ENCODE peak calls at places on chromosomes 4 and X, in ten cellular contexts. X, C, F, P, R, Q, W, S, B and H are unnamed samples.

GRCh38 chrX:134684956-134685355 is 26.7 kb upstream of the PLAC1 start:
- DNase-seq in X (no peak), C (no peak), F (no peak), P (no peak), R (no peak), Q (no peak), W (no peak), S (no peak), B (no peak), H (no peak)

GRCh38 chr4:21470531-21470930 is 478.0 kb downstream of the KCNIP4 start:
- DNase-seq in X (peak), C (no peak), F (no peak), P (no peak), R (peak), Q (peak), W (no peak), S (no peak), B (no peak), H (peak)

GRCh38 chrX:77446029-77446585 is 1.1 kb upstream of the FGF16 start:
- DNase-seq in X (no peak), C (no peak), F (no peak), P (no peak), R (no peak), Q (peak), W (no peak), S (no peak), B (no peak), H (no peak)

GRCh38 chrX:34365482-34365881 is 233.4 kb upstream of the FAM47A start:
- DNase-seq in X (peak), C (peak), F (no peak), P (no peak), R (no peak), Q (no peak), W (no peak), S (no peak), B (no peak), H (peak)

GRCh38 chr4:35167385-35167784 is 1076.9 kb downstream of the ARAP2 start:
- DNase-seq in X (no peak), C (no peak), F (no peak), P (no peak), R (no peak), Q (no peak), W (no peak), S (no peak), B (no peak), H (no peak)

GRCh38 chr4:17284323-17285175 is 227.3 kb downstream of the QDPR start:
- DNase-seq in X (no peak), C (no peak), F (no peak), P (no peak), R (no peak), Q (no peak), W (no peak), S (no peak), B (no peak), H (no peak)

GRCh38 chr4:86558799-86559198 is 35.3 kb upstream of the PTPN13 start:
- DNase-seq in X (no peak), C (no peak), F (no peak), P (no peak), R (peak), Q (no peak), W (no peak), S (peak), B (no peak), H (no peak)

GRCh38 chr4:3073158-3074077 is 920 bp downstream of the HTT-AS start:
- DNase-seq in X (no peak), C (no peak), F (no peak), P (no peak), R (no peak), Q (no peak), W (no peak), S (peak), B (no peak), H (no peak)

GRCh38 chrX:45850197-45850774 is 649.6 kb upstream of the DIPK2B start:
- DNase-seq in X (peak), C (no peak), F (peak), P (no peak), R (peak), Q (no peak), W (peak), S (no peak), B (no peak), H (no peak)

GRCh38 chr4:185682236-185682635 is 129.8 kb downstream of the SORBS2 start:
- DNase-seq in X (peak), C (no peak), F (no peak), P (no peak), R (no peak), Q (no peak), W (no peak), S (no peak), B (no peak), H (no peak)

GRCh38 chr4:78437608-78438088 is 113.9 kb upstream of the ANXA3 start:
- DNase-seq in X (no peak), C (no peak), F (no peak), P (no peak), R (no peak), Q (no peak), W (no peak), S (no peak), B (no peak), H (no peak)

GRCh38 chrX:19787305-19787704 is 100.1 kb downstream of the SH3KBP1 start:
- DNase-seq in X (no peak), C (no peak), F (no peak), P (no peak), R (no peak), Q (no peak), W (no peak), S (no peak), B (no peak), H (no peak)

GRCh38 chrX:153830632-153831434 is 489 bp upstream of the PDZD4 start:
- DNase-seq in X (no peak), C (no peak), F (no peak), P (no peak), R (peak), Q (peak), W (no peak), S (no peak), B (no peak), H (no peak)

GRCh38 chr4:73451404-73451803 is 15.4 kb downstream of the AFP start:
- DNase-seq in X (peak), C (no peak), F (no peak), P (no peak), R (peak), Q (peak), W (no peak), S (no peak), B (no peak), H (peak)